ENCODE peak calls at places on chromosomes 5 and 9, in eight cellular contexts. J is Kasumi-1; O is cardiac muscle cell; V is iPS-NIHi11; K is central memory CD4-positive, alpha-beta T cell; I is Panc1; F is posterior cingulate gyrus; Y is neural crest cell. T is an unnamed sample.

GRCh38 chr9:3962467-3962866 is 337.4 kb downstream of the GLIS3 start:
- DNase-seq in V (no peak), O (no peak), K (no peak), I (peak), J (no peak), Y (no peak), F (no peak), T (no peak)

GRCh38 chr5:6543830-6544560 is 88.8 kb downstream of the NSUN2 start:
- DNase-seq in V (no peak), O (no peak), I (no peak), Y (no peak), F (no peak), J (no peak), K (no peak), T (peak)

GRCh38 chr9:95570150-95570549 is 53.4 kb upstream of the PTCH1 start:
- DNase-seq in O (no peak), V (no peak), Y (no peak), I (no peak), K (no peak), J (no peak), F (no peak), T (no peak)

GRCh38 chr5:137470111-137470920 is 28.8 kb downstream of the SPOCK1 start:
- DNase-seq in I (peak), V (no peak), Y (no peak), K (no peak), F (no peak), O (no peak), J (no peak), T (no peak)

GRCh38 chr5:14342306-14342705 is 199.2 kb downstream of the TRIO start:
- DNase-seq in Y (no peak), J (no peak), O (no peak), V (no peak), K (no peak), F (no peak), I (no peak), T (no peak)

GRCh38 chr5:82225525-82226172 is 52.5 kb downstream of the RPS23 start:
- DNase-seq in Y (peak), I (peak), J (peak), K (peak), V (peak), F (peak), O (peak), T (peak)

GRCh38 chr5:123874600-123875201 is 362.7 kb downstream of the CSNK1G3 start:
- DNase-seq in Y (peak), F (no peak), V (no peak), I (no peak), O (peak), K (no peak), J (no peak), T (peak)

GRCh38 chr9:132628746-132629145 is 41.0 kb downstream of the DDX31 start:
- DNase-seq in K (no peak), V (no peak), F (no peak), J (no peak), I (no peak), Y (no peak), O (no peak), T (no peak)

GRCh38 chr5:139690385-139691274 is 42.5 kb downstream of the CXXC5 start:
- DNase-seq in V (no peak), J (no peak), O (peak), Y (no peak), F (no peak), I (no peak), K (no peak), T (no peak)

GRCh38 chr9:136053757-136054142 is 41.3 kb downstream of the NACC2 start:
- DNase-seq in O (no peak), V (no peak), I (no peak), K (no peak), J (no peak), F (no peak), Y (no peak), T (no peak)

GRCh38 chr9:126326228-126327015 is at the start of gene MVB12B:
- DNase-seq in V (peak), K (peak), Y (peak), J (no peak), O (peak), I (no peak), F (no peak), T (peak)

GRCh38 chr5:93607367-93608258 is 24.6 kb downstream of the NR2F1 start:
- DNase-seq in Y (no peak), J (peak), I (no peak), K (peak), O (peak), V (peak), F (no peak), T (no peak)

GRCh38 chr5:7244208-7244607 is 151.7 kb upstream of the ADCY2 start:
- DNase-seq in O (no peak), K (no peak), I (no peak), F (no peak), V (no peak), J (no peak), Y (no peak), T (no peak)

GRCh38 chr5:41371741-41372140 is 138.7 kb downstream of the PLCXD3 start:
- DNase-seq in V (no peak), Y (no peak), J (no peak), F (no peak), I (no peak), K (no peak), O (no peak), T (no peak)

GRCh38 chr5:13316191-13316590 is 628.3 kb downstream of the DNAH5 start:
- DNase-seq in V (no peak), K (no peak), F (no peak), Y (no peak), J (no peak), I (no peak), O (peak), T (no peak)

GRCh38 chr5:145825751-145826180 is 9.4 kb downstream of the PRELID2 start:
- DNase-seq in K (peak), O (peak), J (peak), Y (no peak), V (peak), I (no peak), F (no peak), T (no peak)

T was measured in head of caudate nucleus.